ENCODE peak calls at places on chromosome 4, in seven cellular contexts. Y is fibroblast of lung, S is tibial nerve, A is ascending aorta, R is IMR-90, G is heart left ventricle, Q is suprapubic skin. M is an unnamed sample. For H3K27me3, the result is how much of the 10 kb centered on the place peaks cover.

GRCh38 chr4:7381221-7381889 is 53.4 kb downstream of the PSAPL1 start:
- DNase-seq in Y (no peak), S (no peak), A (no peak), R (no peak), G (peak), Q (peak), M (no peak)

GRCh38 chr4:188270273-188271069 is 131.2 kb downstream of the TRIML1 start:
- DNase-seq in Y (no peak), S (no peak), A (no peak), R (no peak), G (no peak), Q (no peak), M (no peak)

GRCh38 chr4:187996502-187997177 is 1.1 kb downstream of the ZFP42 start:
- DNase-seq in Y (no peak), S (no peak), A (no peak), R (no peak), G (no peak), Q (no peak), M (no peak)

GRCh38 chr4:155442267-155443105 is 65.7 kb upstream of the MAP9 start:
- DNase-seq in Y (peak), S (peak), A (peak), R (peak), G (peak), Q (peak), M (peak)

GRCh38 chr4:129218355-129218754 is 122.4 kb downstream of the C4orf33 start:
- DNase-seq in Y (peak), S (no peak), A (no peak), R (no peak), G (no peak), Q (no peak), M (no peak)

GRCh38 chr4:170090667-170091052 is 904 bp upstream of the AADAT start:
- DNase-seq in Y (no peak), S (no peak), A (no peak), R (peak), G (no peak), Q (no peak), M (peak)

GRCh38 chr4:156870166-156870565 is 101.4 kb downstream of the PDGFC start:
- DNase-seq in Y (peak), S (no peak), A (no peak), R (peak), G (no peak), Q (no peak), M (no peak)

GRCh38 chr4:152707632-152708031 is 27.8 kb upstream of the TMEM154 start:
- DNase-seq in Y (no peak), S (no peak), A (no peak), R (no peak), G (no peak), Q (no peak), M (no peak)

GRCh38 chr4:137960371-137961050 is 281.6 kb downstream of the SLC7A11 start:
- DNase-seq in Y (peak), S (no peak), A (no peak), R (peak), G (no peak), Q (no peak), M (peak)

GRCh38 chr4:85681194-85681803 is 206.3 kb downstream of the ARHGAP24 start:
- DNase-seq in Y (peak), S (peak), A (peak), R (peak), G (peak), Q (no peak), M (peak)

GRCh38 chr4:26330186-26330787 is 9.5 kb downstream of the RBPJ start:
- DNase-seq in Y (peak), S (peak), A (no peak), R (peak), G (no peak), Q (no peak), M (peak)

GRCh38 chr4:171751538-171751937 is 61.7 kb upstream of the GALNTL6 start:
- DNase-seq in Y (no peak), S (no peak), A (no peak), R (no peak), G (no peak), Q (no peak), M (no peak)

GRCh38 chr4:5322321-5322720 is 271.0 kb downstream of the STK32B start:
- DNase-seq in Y (no peak), S (no peak), A (no peak), R (peak), G (no peak), Q (no peak), M (no peak)

GRCh38 chr4:38306482-38307071 is 346.4 kb downstream of the PTTG2 start:
- DNase-seq in Y (no peak), S (no peak), A (no peak), R (no peak), G (no peak), Q (no peak), M (no peak)

GRCh38 chr4:60891947-60892346 is 308.2 kb upstream of the ADGRL3 start:
- DNase-seq in Y (no peak), S (no peak), A (no peak), R (no peak), G (no peak), Q (no peak), M (no peak)

GRCh38 chr4:145779319-145779801 is 99.4 kb downstream of the C4orf51 start:
- DNase-seq in Y (no peak), S (no peak), A (no peak), R (no peak), G (no peak), Q (no peak), M (no peak)

GRCh38 chr4:140326395-140326993 is 47.0 kb upstream of the SCOC start:
- DNase-seq in Y (peak), S (peak), A (no peak), R (peak), G (no peak), Q (no peak), M (peak)

GRCh38 chr4:53582194-53582593 is 9.1 kb downstream of the LNX1 start:
- DNase-seq in Y (no peak), S (no peak), A (no peak), R (no peak), G (no peak), Q (no peak), M (no peak)

GRCh38 chr4:147799986-147800555 is 68.2 kb downstream of the ARHGAP10 start:
- DNase-seq in Y (no peak), S (no peak), A (no peak), R (no peak), G (no peak), Q (no peak), M (no peak)

GRCh38 chr4:78645853-78646757 is 94.5 kb downstream of the ANXA3 start:
- DNase-seq in Y (peak), S (peak), A (peak), R (peak), G (peak), Q (peak), M (peak)

GRCh38 chr4:7677086-7677485 is 242.4 kb upstream of the PSAPL1 start:
- DNase-seq in Y (no peak), S (no peak), A (no peak), R (no peak), G (no peak), Q (no peak), M (no peak)

GRCh38 chr4:28948501-28948900 is 1771.7 kb upstream of the PCDH7 start:
- DNase-seq in Y (peak), S (no peak), A (no peak), R (peak), G (no peak), Q (no peak), M (peak)

GRCh38 chr4:18020145-18020670 is 1.3 kb downstream of the LCORL start:
- DNase-seq in Y (peak), S (no peak), A (no peak), R (peak), G (no peak), Q (no peak), M (no peak)

GRCh38 chr4:123559955-123560669 is 163.5 kb downstream of the SPRY1 start:
- DNase-seq in Y (peak), S (no peak), A (no peak), R (peak), G (no peak), Q (no peak), M (no peak)

GRCh38 chr4:79831701-79832514 is 241.1 kb downstream of the ANTXR2 start:
- DNase-seq in Y (no peak), S (no peak), A (no peak), R (no peak), G (no peak), Q (no peak), M (no peak)

GRCh38 chr4:72340803-72341431 is 228.1 kb downstream of the ADAMTS3 start:
- DNase-seq in Y (peak), S (no peak), A (no peak), R (peak), G (no peak), Q (no peak), M (peak)

GRCh38 chr4:186829740-186830449 is 106.2 kb upstream of the FAT1 start:
- DNase-seq in Y (peak), S (no peak), A (no peak), R (peak), G (no peak), Q (no peak), M (peak)

GRCh38 chr4:30294295-30294694 is 425.9 kb upstream of the PCDH7 start:
- DNase-seq in Y (no peak), S (no peak), A (no peak), R (no peak), G (no peak), Q (no peak), M (no peak)

GRCh38 chr4:7872264-7872771 is 67.3 kb downstream of the AFAP1 start:
- DNase-seq in Y (peak), S (peak), A (no peak), R (peak), G (no peak), Q (no peak), M (peak)

GRCh38 chr4:77146426-77147399 is 10.3 kb upstream of the CCNG2 start:
- DNase-seq in Y (no peak), S (no peak), A (no peak), R (no peak), G (no peak), Q (no peak), M (peak)

GRCh38 chr4:650951-651883 is 22.9 kb downstream of the ATP5ME start:
- DNase-seq in Y (no peak), S (no peak), A (no peak), R (no peak), G (peak), Q (no peak), M (no peak)

GRCh38 chr4:112516076-112516385 is at the start of gene NEUROG2:
- DNase-seq in Y (no peak), S (no peak), A (no peak), R (no peak), G (no peak), Q (no peak), M (no peak)
- H3K27me3 ChIP-seq in Y (half or more), S (under half), A (half or more), R (half or more), G (half or more), Q (half or more), M (half or more)

GRCh38 chr4:183600189-183600685 is 58.7 kb downstream of the RWDD4 start:
- DNase-seq in Y (peak), S (no peak), A (no peak), R (no peak), G (no peak), Q (no peak), M (no peak)
- TF ChIP-seq CTCF in Y (peak), S (no peak), A (no peak), R (peak), G (no peak), Q (no peak), M (peak)

GRCh38 chr4:110787781-110788180 is 164.9 kb upstream of the PITX2 start:
- DNase-seq in Y (no peak), S (no peak), A (no peak), R (peak), G (no peak), Q (no peak), M (no peak)

GRCh38 chr4:110787109-110787508 is 164.2 kb upstream of the PITX2 start:
- DNase-seq in Y (peak), S (no peak), A (no peak), R (peak), G (no peak), Q (no peak), M (no peak)

GRCh38 chr4:110778526-110778925 is 155.6 kb upstream of the PITX2 start:
- DNase-seq in Y (peak), S (no peak), A (no peak), R (peak), G (no peak), Q (no peak), M (no peak)

GRCh38 chr4:110780538-110780937 is 157.7 kb upstream of the PITX2 start:
- DNase-seq in Y (no peak), S (no peak), A (no peak), R (no peak), G (no peak), Q (no peak), M (no peak)

GRCh38 chr4:110781944-110782343 is 159.1 kb upstream of the PITX2 start:
- DNase-seq in Y (no peak), S (no peak), A (no peak), R (no peak), G (no peak), Q (no peak), M (no peak)
- H3K4me3 ChIP-seq in Y (no peak), S (no peak), A (no peak), R (no peak), G (no peak), Q (no peak), M (no peak)

DNA sequence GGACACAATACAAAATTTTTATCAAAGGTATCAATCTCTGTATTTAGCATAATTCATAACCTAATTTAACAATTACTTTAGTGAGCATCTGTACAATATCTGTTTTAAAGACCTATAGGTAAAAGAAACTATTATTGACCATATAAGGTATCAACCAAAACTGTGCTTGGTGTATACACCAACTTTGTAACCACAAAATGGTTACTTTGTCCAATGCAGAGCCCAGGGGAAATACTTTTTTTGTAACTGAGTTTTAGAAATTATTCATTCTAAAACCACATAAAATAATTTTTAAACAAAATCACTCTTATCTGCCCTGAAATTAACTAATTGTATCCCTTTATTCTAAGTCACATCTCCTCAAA is 5.0 kb downstream of the CXXC4 start:
- DNase-seq in Y (no peak), S (no peak), A (no peak), R (no peak), G (no peak), Q (no peak), M (no peak)
- H3K27me3 ChIP-seq in Y (under half), S (under half), A (under half), R (under half), G (under half), Q (under half), M (under half)

GRCh38 chr4:121696641-121697461 is at the start of gene ANXA5:
- DNase-seq in Y (peak), S (peak), A (peak), R (peak), G (peak), Q (peak), M (peak)
- TF ChIP-seq CTCF in Y (peak), S (peak), A (peak), R (peak), G (peak), Q (no peak), M (peak)

DNA sequence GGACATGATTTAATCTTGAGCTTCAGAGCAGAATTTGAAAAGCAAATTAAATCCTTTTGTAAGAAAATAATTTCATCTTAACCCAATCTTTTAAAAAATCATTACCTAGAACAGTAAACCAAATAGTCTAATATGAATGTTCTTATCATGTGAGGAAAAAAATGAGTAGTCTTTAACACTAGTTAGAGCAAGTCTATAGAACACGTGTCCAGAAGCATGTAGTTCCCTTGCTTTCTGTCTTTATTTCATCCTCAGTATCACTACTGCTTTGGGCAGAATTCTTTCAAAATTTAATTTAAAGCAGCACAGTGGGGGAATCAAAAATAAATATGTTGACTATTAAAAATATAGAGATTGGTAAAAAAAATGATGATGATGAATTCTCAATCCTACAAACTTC is 2.1 kb downstream of the RBM47 start:
- DNase-seq in Y (no peak), S (no peak), A (no peak), R (no peak), G (no peak), Q (no peak), M (peak)
- H3K4me3 ChIP-seq in Y (no peak), S (no peak), A (peak), R (no peak), G (no peak), Q (peak), M (peak)

DNA sequence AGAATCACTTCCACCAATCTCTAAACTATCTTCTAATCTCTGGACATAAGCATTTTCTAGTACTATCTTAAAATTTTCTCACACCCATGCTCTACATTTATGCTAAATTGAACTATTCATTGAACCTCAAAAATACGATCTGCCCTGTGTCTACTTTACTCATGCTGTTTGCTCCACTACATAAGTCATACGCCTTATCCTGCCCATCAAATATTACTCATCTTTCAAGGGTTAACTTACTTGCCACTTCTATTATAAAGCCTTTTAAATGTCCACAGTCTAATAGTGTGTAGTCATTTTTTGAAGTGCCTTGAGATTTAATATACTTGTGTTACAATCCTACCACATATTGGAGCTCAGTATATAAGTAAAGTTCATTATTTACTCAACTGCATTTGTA is 727.7 kb upstream of the SLIT2 start:
- DNase-seq in Y (no peak), S (no peak), A (no peak), R (no peak), G (no peak), Q (no peak), M (peak)
- H3K27me3 ChIP-seq in Y (under half), S (under half), A (under half), R (under half), G (under half), Q (under half), M (under half)

GRCh38 chr4:87220094-87220831 is at the start of gene KLHL8:
- DNase-seq in Y (peak), S (peak), A (peak), R (peak), G (peak), Q (peak), M (peak)

GRCh38 chr4:87216469-87216868 is 3.9 kb downstream of the KLHL8 start:
- DNase-seq in Y (no peak), S (no peak), A (no peak), R (no peak), G (no peak), Q (no peak), M (peak)

GRCh38 chr4:87224036-87224923 is 3.9 kb upstream of the KLHL8 start:
- DNase-seq in Y (no peak), S (no peak), A (no peak), R (no peak), G (no peak), Q (no peak), M (no peak)

GRCh38 chr4:87219648-87220093 is 747 bp downstream of the KLHL8 start:
- DNase-seq in Y (no peak), S (peak), A (no peak), R (peak), G (peak), Q (no peak), M (peak)
- TF ChIP-seq CTCF in Y (peak), S (no peak), A (no peak), R (peak), G (no peak), Q (peak), M (peak)

DNA sequence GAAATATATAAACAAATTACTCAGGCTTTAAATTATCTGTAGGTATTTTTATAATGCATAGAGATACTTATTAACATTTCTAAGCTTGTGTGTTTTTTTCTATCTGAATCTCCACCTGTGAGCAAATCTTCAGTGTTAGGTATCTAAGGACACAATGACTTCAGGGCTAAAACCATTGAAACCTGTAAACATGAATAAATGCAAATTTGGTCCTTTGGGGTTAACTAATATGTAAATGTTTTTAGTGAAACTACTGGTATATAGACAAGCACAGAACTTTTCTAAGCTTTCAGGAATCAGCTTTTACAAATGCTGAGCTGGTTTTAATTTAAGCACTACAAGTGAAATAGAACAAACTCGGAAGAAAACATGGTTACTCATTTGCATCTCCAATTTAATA is 147.9 kb downstream of the FBXO8 start:
- DNase-seq in Y (no peak), S (no peak), A (no peak), R (no peak), G (no peak), Q (no peak), M (no peak)
- H3K4me3 ChIP-seq in Y (no peak), S (peak), A (no peak), R (no peak), G (peak), Q (peak), M (no peak)